ENCODE peak calls at places on chromosomes 1 and 21, in four cellular contexts. Z is IMR-90, S is sciatic nerve, I is NCI-H1105 treated with DMSO at 0.1 percent for 48 hours. V is an unnamed sample.

GRCh38 chr21:35933466-35933865 is 126.9 kb downstream of the SETD4 start:
- DNase-seq in S (peak), I (no peak), Z (peak), V (peak)

GRCh38 chr1:187689137-187689536 is 860.4 kb downstream of the PLA2G4A start:
- DNase-seq in I (peak), Z (peak), S (no peak), V (peak)

GRCh38 chr1:58515794-58516401 is 30.6 kb downstream of the OMA1 start:
- DNase-seq in I (peak), S (peak), Z (peak), V (peak)

GRCh38 chr1:59707216-59707615 is 107.5 kb upstream of the HOOK1 start:
- DNase-seq in Z (peak), I (no peak), S (peak), V (peak)

GRCh38 chr1:234727018-234727757 is 117.2 kb upstream of the IRF2BP2 start:
- DNase-seq in S (no peak), Z (peak), I (peak), V (no peak)

GRCh38 chr1:55381491-55381890 is 166.3 kb upstream of the USP24 start:
- DNase-seq in I (no peak), S (no peak), Z (no peak), V (no peak)

GRCh38 chr1:44161546-44161945 is 20.1 kb upstream of the KLF18 start:
- DNase-seq in S (no peak), Z (no peak), I (no peak), V (no peak)

GRCh38 chr1:25503551-25504426 is 39.6 kb upstream of the LDLRAP1 start:
- DNase-seq in Z (no peak), S (no peak), I (peak), V (peak)

GRCh38 chr1:116207126-116207735 is 96.0 kb downstream of the MAB21L3 start:
- DNase-seq in Z (no peak), S (no peak), I (no peak), V (no peak)

GRCh38 chr1:27590917-27591508 is 12.9 kb downstream of the AHDC1 start:
- DNase-seq in I (no peak), Z (no peak), S (no peak), V (no peak)

GRCh38 chr1:56827711-56828110 is 8.5 kb upstream of the FYB2 start:
- DNase-seq in Z (no peak), I (no peak), S (no peak), V (no peak)

GRCh38 chr1:18721776-18722175 is 91.1 kb downstream of the PAX7 start:
- DNase-seq in I (no peak), Z (no peak), S (no peak), V (no peak)

GRCh38 chr1:214739621-214740238 is 136.7 kb downstream of the CENPF start:
- DNase-seq in I (no peak), Z (peak), S (no peak), V (no peak)

V was measured in adipocyte.